ENCODE peak calls at places on chromosomes 7 and 10, in nine cellular contexts. V is neural crest cell, Q is upper lobe of right lung, L is mammary epithelial cell, M is HFFc6, D is endothelial cell, P is mucosa of descending colon, I is A549, S is PC-3. E is an unnamed sample.

GRCh38 chr10:81192404-81192803 is 654.7 kb downstream of the SH2D4B start:
- DNase-seq in S (no peak), D (no peak), I (no peak), M (no peak), P (no peak), L (no peak), Q (no peak), V (no peak), E (no peak)

GRCh38 chr10:29920408-29921070 is 138.8 kb downstream of the JCAD start:
- DNase-seq in S (no peak), D (no peak), L (peak), Q (no peak), M (no peak), P (no peak), I (no peak), V (no peak), E (no peak)

GRCh38 chr7:32958046-32959025 is 1.1 kb downstream of the FKBP9 start:
- DNase-seq in L (peak), M (peak), V (no peak), I (no peak), D (peak), P (peak), Q (peak), S (no peak), E (no peak)

GRCh38 chr7:45028138-45028919 is 28.3 kb downstream of the CCM2 start:
- DNase-seq in D (no peak), P (no peak), M (no peak), Q (no peak), V (no peak), I (no peak), S (no peak), L (no peak), E (no peak)

GRCh38 chr7:104943502-104944343 is 70.3 kb upstream of the KMT2E start:
- DNase-seq in M (no peak), D (no peak), L (peak), I (no peak), Q (peak), P (peak), V (no peak), S (no peak), E (no peak)

GRCh38 chr7:140404565-140405080 is 765 bp downstream of the RAB19 start:
- DNase-seq in S (peak), P (no peak), I (no peak), L (no peak), V (no peak), M (no peak), D (no peak), Q (no peak), E (peak)

GRCh38 chr10:132404169-132404880 is 7.3 kb downstream of the PWWP2B start:
- DNase-seq in D (no peak), V (no peak), I (no peak), M (no peak), S (no peak), P (peak), Q (peak), L (no peak), E (no peak)

GRCh38 chr7:111710839-111711380 is 148.6 kb upstream of the IMMP2L start:
- DNase-seq in M (no peak), I (no peak), Q (no peak), L (no peak), V (no peak), D (no peak), S (no peak), P (no peak), E (no peak)

GRCh38 chr7:87833130-87833529 is 43.0 kb downstream of the SLC25A40 start:
- DNase-seq in S (peak), I (no peak), V (no peak), L (no peak), M (no peak), Q (no peak), P (no peak), D (no peak), E (no peak)

GRCh38 chr7:117825132-117825531 is 48.1 kb downstream of the CTTNBP2 start:
- DNase-seq in V (no peak), L (peak), M (no peak), S (peak), Q (no peak), P (no peak), D (no peak), I (no peak), E (no peak)

GRCh38 chr7:100400656-100401055 is 27.4 kb downstream of the PILRA start:
- DNase-seq in P (no peak), V (peak), S (no peak), Q (no peak), I (no peak), L (no peak), D (peak), M (no peak), E (peak)

GRCh38 chr7:57308631-57309408 is 141.2 kb upstream of the ZNF716 start:
- DNase-seq in M (no peak), S (no peak), I (no peak), L (no peak), D (no peak), Q (no peak), V (no peak), P (no peak), E (no peak)

GRCh38 chr10:30063098-30063497 is 3.7 kb upstream of the JCAD start:
- DNase-seq in L (no peak), P (no peak), S (peak), I (no peak), Q (no peak), D (no peak), M (peak), V (no peak), E (no peak)

GRCh38 chr7:157434701-157435100 is 97.9 kb downstream of the DNAJB6 start:
- DNase-seq in L (no peak), D (no peak), P (no peak), M (no peak), I (no peak), Q (peak), V (no peak), S (no peak), E (no peak)

GRCh38 chr7:7639847-7640220 is 718 bp upstream of the UMAD1 start:
- DNase-seq in Q (no peak), S (peak), I (peak), M (peak), L (no peak), V (no peak), D (no peak), P (no peak), E (no peak)

GRCh38 chr10:66329116-66329515 is 596.7 kb upstream of the LRRTM3 start:
- DNase-seq in S (no peak), L (no peak), Q (no peak), V (no peak), I (no peak), M (no peak), D (no peak), P (no peak), E (no peak)

GRCh38 chr7:76151932-76152331 is 49.8 kb upstream of the SRRM3 start:
- DNase-seq in I (no peak), M (no peak), Q (no peak), V (no peak), L (no peak), S (peak), D (no peak), P (no peak), E (no peak)

GRCh38 chr10:35371731-35372130 is 35.4 kb downstream of the CCNY start:
- DNase-seq in D (no peak), Q (no peak), I (no peak), M (no peak), V (no peak), P (no peak), L (no peak), S (no peak), E (no peak)

GRCh38 chr10:35372329-35372728 is 36.0 kb downstream of the CCNY start:
- DNase-seq in M (peak), S (peak), D (peak), Q (no peak), I (no peak), L (peak), P (no peak), V (no peak), E (no peak)

GRCh38 chr10:35378547-35379210 is 42.4 kb downstream of the CCNY start:
- DNase-seq in I (no peak), D (peak), Q (no peak), S (peak), P (no peak), M (no peak), L (no peak), V (no peak), E (no peak)

GRCh38 chr10:35377050-35377723 is 40.9 kb downstream of the CCNY start:
- DNase-seq in I (no peak), V (no peak), S (no peak), D (no peak), P (no peak), Q (no peak), M (no peak), L (no peak), E (no peak)

GRCh38 chr10:35375091-35375765 is 38.9 kb downstream of the CCNY start:
- DNase-seq in D (no peak), V (no peak), L (peak), I (no peak), Q (no peak), S (peak), P (no peak), M (no peak), E (no peak)
- TF ChIP-seq CTCF in D (no peak), V (peak), L (no peak), I (no peak), Q (no peak), S (peak), P (no peak), M (peak), E (no peak)

GRCh38 chr10:101145145-101145544 is 14.0 kb downstream of the TLX1 start:
- DNase-seq in S (no peak), V (no peak), L (no peak), P (no peak), M (no peak), I (no peak), Q (no peak), D (no peak), E (no peak)
- TF ChIP-seq CTCF in S (no peak), V (no peak), L (no peak), P (no peak), M (no peak), I (no peak), Q (no peak), D (no peak), E (no peak)

GRCh38 chr10:14385591-14386201 is 55.0 kb upstream of the FRMD4A start:
- DNase-seq in V (no peak), L (no peak), M (peak), D (no peak), S (peak), I (no peak), P (no peak), Q (no peak), E (no peak)
- TF ChIP-seq CTCF in V (no peak), L (peak), M (peak), D (no peak), S (no peak), I (peak), P (no peak), Q (no peak), E (no peak)

GRCh38 chr7:149752646-149753045 is 20.7 kb downstream of the ZNF467 start:
- DNase-seq in P (no peak), I (no peak), V (no peak), Q (no peak), D (no peak), S (no peak), L (no peak), M (no peak), E (no peak)

GRCh38 chr7:149751058-149751775 is 22.2 kb downstream of the ZNF467 start:
- DNase-seq in I (no peak), L (no peak), V (no peak), M (no peak), Q (no peak), P (no peak), S (no peak), D (no peak), E (no peak)

GRCh38 chr7:149750122-149750845 is 23.1 kb downstream of the ZNF467 start:
- DNase-seq in V (no peak), D (no peak), L (no peak), I (no peak), Q (no peak), P (no peak), M (no peak), S (no peak), E (no peak)

GRCh38 chr7:149748223-149748874 is 25.0 kb downstream of the ZNF467 start:
- DNase-seq in L (no peak), Q (no peak), M (no peak), I (no peak), S (no peak), P (no peak), D (no peak), V (no peak), E (no peak)

GRCh38 chr7:149753370-149754233 is 19.8 kb downstream of the ZNF467 start:
- DNase-seq in S (peak), I (peak), L (peak), V (peak), M (no peak), P (no peak), D (peak), Q (no peak), E (peak)
- TF ChIP-seq CTCF in S (peak), I (peak), L (peak), V (peak), M (peak), P (no peak), D (peak), Q (peak), E (peak)

GRCh38 chr10:109183366-109183765 is 739.9 kb downstream of the XPNPEP1 start:
- DNase-seq in P (no peak), Q (no peak), V (no peak), S (peak), M (peak), D (no peak), I (no peak), L (peak), E (no peak)

GRCh38 chr10:109191341-109191740 is 732.0 kb downstream of the XPNPEP1 start:
- DNase-seq in V (no peak), L (no peak), P (no peak), M (no peak), D (no peak), Q (no peak), I (no peak), S (no peak), E (no peak)

GRCh38 chr10:109191823-109192222 is 731.5 kb downstream of the XPNPEP1 start:
- DNase-seq in I (no peak), L (no peak), Q (no peak), P (no peak), M (no peak), S (no peak), D (no peak), V (no peak), E (no peak)

GRCh38 chr10:109187677-109188076 is 735.6 kb downstream of the XPNPEP1 start:
- DNase-seq in S (no peak), L (no peak), I (no peak), Q (no peak), D (no peak), M (peak), V (no peak), P (no peak), E (no peak)
- TF ChIP-seq CTCF in S (no peak), L (no peak), I (no peak), Q (no peak), D (no peak), M (no peak), V (no peak), P (no peak), E (no peak)

E was measured in nephron progenitor cell.